ENCODE peak calls at places on chromosomes 16 and 17, in eight cellular contexts. C, I, A, D, Y, Q, B and W are unnamed samples.

GRCh38 chr16:55225972-55226542 is 97.9 kb upstream of the IRX6 start:
- DNase-seq in C (no peak), I (no peak), A (no peak), D (no peak), Y (no peak), Q (no peak), B (no peak), W (no peak)

GRCh38 chr16:68642436-68643064 is 2.6 kb upstream of the CDH3 start:
- DNase-seq in C (no peak), I (no peak), A (peak; percentile 25), D (peak; percentile 76), Y (no peak), Q (no peak), B (no peak), W (no peak)

GRCh38 chr16:81786321-81786720 is 7.2 kb downstream of the PLCG2 start:
- DNase-seq in C (no peak), I (no peak), A (no peak), D (no peak), Y (no peak), Q (no peak), B (no peak), W (no peak)

GRCh38 chr16:27281285-27281684 is 12.7 kb upstream of the NSMCE1 start:
- DNase-seq in C (no peak), I (no peak), A (no peak), D (no peak), Y (no peak), Q (no peak), B (no peak), W (no peak)

GRCh38 chr17:78109489-78109761 is 19.1 kb downstream of the TMC6 start:
- DNase-seq in C (no peak), I (no peak), A (no peak), D (no peak), Y (no peak), Q (no peak), B (no peak), W (no peak)

GRCh38 chr16:49588729-49589384 is 215.3 kb downstream of the C16orf78 start:
- DNase-seq in C (peak; percentile 64), I (no peak), A (no peak), D (no peak), Y (no peak), Q (no peak), B (no peak), W (no peak)

GRCh38 chr17:10034719-10035475 is 129.8 kb upstream of the RCVRN start:
- DNase-seq in C (no peak), I (no peak), A (no peak), D (no peak), Y (no peak), Q (no peak), B (no peak), W (no peak)

GRCh38 chr16:89085755-89086154 is 7.9 kb upstream of the ACSF3 start:
- DNase-seq in C (no peak), I (no peak), A (no peak), D (no peak), Y (no peak), Q (no peak), B (no peak), W (no peak)

GRCh38 chr17:53313746-53314145 is 509.0 kb upstream of the KIF2B start:
- DNase-seq in C (no peak), I (no peak), A (no peak), D (no peak), Y (no peak), Q (no peak), B (no peak), W (no peak)

GRCh38 chr17:31523862-31524730 is 132.6 kb downstream of the RAB11FIP4 start:
- DNase-seq in C (no peak), I (no peak), A (no peak), D (no peak), Y (no peak), Q (no peak), B (no peak), W (no peak)

GRCh38 chr17:49570540-49571242 is 5.0 kb upstream of the NXPH3 start:
- DNase-seq in C (no peak), I (no peak), A (no peak), D (no peak), Y (no peak), Q (no peak), B (no peak), W (no peak)

GRCh38 chr16:30367349-30368009 is 2.8 kb downstream of the TBC1D10B start:
- DNase-seq in C (no peak), I (no peak), A (no peak), D (no peak), Y (no peak), Q (no peak), B (no peak), W (no peak)

GRCh38 chr17:43003542-43004172 is 2.9 kb upstream of the IFI35 start:
- DNase-seq in C (peak; percentile 54), I (no peak), A (no peak), D (no peak), Y (no peak), Q (no peak), B (no peak), W (no peak)

GRCh38 chr17:967122-967521 is 12.5 kb downstream of the NXN start:
- DNase-seq in C (no peak), I (no peak), A (no peak), D (no peak), Y (no peak), Q (no peak), B (no peak), W (no peak)

GRCh38 chr16:53695070-53695469 is 8.6 kb downstream of the RPGRIP1L start:
- DNase-seq in C (no peak), I (no peak), A (no peak), D (no peak), Y (no peak), Q (no peak), B (peak; percentile 63), W (no peak)

GRCh38 chr17:3989156-3989886 is 25.1 kb upstream of the ATP2A3 start:
- DNase-seq in C (no peak), I (no peak), A (no peak), D (no peak), Y (no peak), Q (no peak), B (no peak), W (no peak)

GRCh38 chr17:38867179-38867994 is 2.5 kb upstream of the LASP1 start:
- DNase-seq in C (peak; percentile 76), I (no peak), A (peak; percentile 71), D (no peak), Y (peak; percentile 74), Q (peak; percentile 76), B (no peak), W (no peak)
- TF ChIP-seq CTCF in C (no peak), I (no peak), A (no peak), D (no peak), Y (peak; percentile 28), Q (peak; percentile 37), B (no peak), W (peak; percentile 39)

GRCh38 chr17:30372755-30373154 is 6.0 kb upstream of the CPD start:
- DNase-seq in C (no peak), I (no peak), A (no peak), D (no peak), Y (no peak), Q (no peak), B (no peak), W (no peak)
- TF ChIP-seq CTCF in C (no peak), I (no peak), A (peak; percentile 17), D (no peak), Y (no peak), Q (no peak), B (no peak), W (no peak)

GRCh38 chr17:20852541-20853370 is 190.1 kb downstream of the USP22 start:
- DNase-seq in C (peak; percentile 10), I (no peak), A (no peak), D (no peak), Y (peak; percentile 22), Q (no peak), B (no peak), W (no peak)
- TF ChIP-seq CTCF in C (no peak), I (no peak), A (no peak), D (no peak), Y (no peak), Q (no peak), B (no peak), W (no peak)

GRCh38 chr17:56653877-56654276 is 60.4 kb downstream of the NOG start:
- DNase-seq in C (peak; percentile 14), I (no peak), A (no peak), D (no peak), Y (peak; percentile 37), Q (no peak), B (no peak), W (no peak)
- TF ChIP-seq CTCF in C (peak; percentile 23), I (no peak), A (peak; percentile 51), D (peak; percentile 39), Y (peak; percentile 53), Q (no peak), B (peak; percentile 60), W (no peak)

GRCh38 chr16:87054856-87055255 is 262.3 kb downstream of the C16orf95 start:
- DNase-seq in C (no peak), I (no peak), A (no peak), D (no peak), Y (no peak), Q (no peak), B (no peak), W (no peak)

GRCh38 chr16:87057291-87057881 is 259.8 kb downstream of the C16orf95 start:
- DNase-seq in C (no peak), I (no peak), A (no peak), D (no peak), Y (no peak), Q (no peak), B (no peak), W (no peak)

GRCh38 chr16:87056551-87056950 is 260.6 kb downstream of the C16orf95 start:
- DNase-seq in C (no peak), I (no peak), A (no peak), D (no peak), Y (no peak), Q (no peak), B (no peak), W (no peak)

GRCh38 chr16:87054154-87054553 is 263.0 kb downstream of the C16orf95 start:
- DNase-seq in C (no peak), I (no peak), A (no peak), D (no peak), Y (no peak), Q (no peak), B (no peak), W (no peak)

GRCh38 chr16:87056083-87056482 is 261.1 kb downstream of the C16orf95 start:
- DNase-seq in C (peak; percentile 47), I (no peak), A (no peak), D (no peak), Y (no peak), Q (no peak), B (no peak), W (no peak)
- TF ChIP-seq CTCF in C (peak; percentile 44), I (no peak), A (no peak), D (no peak), Y (peak; percentile 30), Q (no peak), B (peak; percentile 37), W (no peak)

GRCh38 chr16:61890346-61890745 is 145.9 kb downstream of the CDH8 start:
- DNase-seq in C (no peak), I (no peak), A (no peak), D (no peak), Y (no peak), Q (no peak), B (no peak), W (no peak)
- TF ChIP-seq CTCF in C (no peak), I (no peak), A (no peak), D (no peak), Y (no peak), Q (no peak), B (no peak), W (no peak)

GRCh38 chr17:6574689-6575595 is 18.6 kb upstream of the PITPNM3 start:
- DNase-seq in C (peak; percentile 76), I (no peak), A (no peak), D (peak; percentile 73), Y (peak; percentile 36), Q (no peak), B (no peak), W (peak; percentile 24)
- TF ChIP-seq CTCF in C (peak; percentile 16), I (no peak), A (no peak), D (no peak), Y (no peak), Q (no peak), B (peak; percentile 22), W (no peak)